ENCODE peak calls at places on chromosomes 13 and 19, in nine cellular contexts. X is heart left ventricle, C is fibroblast of lung, G is left lung, N is tibial nerve, H is esophagus squamous epithelium, Q is WERI-Rb-1, F is ascending aorta, O is thoracic aorta. P is an unnamed sample. For H3K27me3, the result is how much of the 10 kb centered on the place peaks cover.

GRCh38 chr13:94143624-94144350 is 335.7 kb downstream of the DCT start:
- DNase-seq in X (no peak), C (no peak), G (no peak), N (no peak), H (no peak), Q (no peak), F (no peak), O (no peak), P (no peak)

GRCh38 chr13:28349901-28350654 is 144.8 kb downstream of the FLT1 start:
- DNase-seq in X (no peak), C (no peak), G (no peak), N (no peak), H (no peak), Q (no peak), F (no peak), O (no peak), P (no peak)

GRCh38 chr19:38888876-38889275 is 10.5 kb downstream of the SIRT2 start:
- DNase-seq in X (no peak), C (no peak), G (no peak), N (no peak), H (no peak), Q (no peak), F (no peak), O (no peak), P (no peak)

GRCh38 chr13:51618626-51619025 is 34.4 kb downstream of the WDFY2 start:
- DNase-seq in X (no peak), C (no peak), G (no peak), N (no peak), H (no peak), Q (no peak), F (no peak), O (no peak), P (no peak)

GRCh38 chr19:55383279-55383788 is 758 bp downstream of the TMEM238 start:
- DNase-seq in X (no peak), C (no peak), G (no peak), N (no peak), H (no peak), Q (peak), F (no peak), O (no peak), P (no peak)

GRCh38 chr13:49627831-49628652 is at the start of gene ARL11:
- DNase-seq in X (peak), C (no peak), G (peak), N (peak), H (peak), Q (no peak), F (peak), O (no peak), P (peak)

GRCh38 chr13:82627183-82627582 is 1255.1 kb downstream of the SLITRK1 start:
- DNase-seq in X (no peak), C (peak), G (no peak), N (no peak), H (no peak), Q (no peak), F (no peak), O (no peak), P (no peak)

GRCh38 chr13:99731747-99732146 is 230.5 kb downstream of the TM9SF2 start:
- DNase-seq in X (no peak), C (no peak), G (no peak), N (no peak), H (no peak), Q (no peak), F (no peak), O (no peak), P (no peak)

GRCh38 chr19:38024991-38025716 is 118.1 kb downstream of the SIPA1L3 start:
- DNase-seq in X (no peak), C (no peak), G (no peak), N (no peak), H (no peak), Q (no peak), F (no peak), O (no peak), P (no peak)

GRCh38 chr13:109331898-109332297 is 454.5 kb downstream of the IRS2 start:
- DNase-seq in X (no peak), C (peak), G (no peak), N (no peak), H (no peak), Q (no peak), F (no peak), O (no peak), P (no peak)

GRCh38 chr13:34159946-34160345 is 342.0 kb downstream of the RFC3 start:
- DNase-seq in X (no peak), C (no peak), G (no peak), N (no peak), H (no peak), Q (no peak), F (no peak), O (no peak), P (no peak)

GRCh38 chr19:49071860-49072547 is 495 bp downstream of the KCNA7 start:
- DNase-seq in X (no peak), C (no peak), G (no peak), N (no peak), H (no peak), Q (peak), F (no peak), O (no peak), P (no peak)

GRCh38 chr13:111090169-111090568 is 24.9 kb upstream of the ARHGEF7 start:
- DNase-seq in X (no peak), C (no peak), G (no peak), N (no peak), H (no peak), Q (no peak), F (no peak), O (no peak), P (no peak)

GRCh38 chr19:1516395-1516753 is 3.6 kb upstream of the ADAMTSL5 start:
- DNase-seq in X (no peak), C (no peak), G (no peak), N (no peak), H (no peak), Q (no peak), F (no peak), O (no peak), P (no peak)

GRCh38 chr19:54430306-54431254 is 15.3 kb downstream of the TTYH1 start:
- DNase-seq in X (peak), C (no peak), G (no peak), N (no peak), H (no peak), Q (peak), F (no peak), O (no peak), P (no peak)

GRCh38 chr19:7618366-7618765 is 11.0 kb downstream of the XAB2 start:
- DNase-seq in X (no peak), C (no peak), G (no peak), N (no peak), H (no peak), Q (peak), F (no peak), O (no peak), P (no peak)

GRCh38 chr19:13077233-13077632 is 25.4 kb downstream of the LYL1 start:
- DNase-seq in X (no peak), C (no peak), G (no peak), N (no peak), H (no peak), Q (no peak), F (no peak), O (no peak), P (no peak)

GRCh38 chr13:108494991-108495661 is 134.3 kb upstream of the MYO16 start:
- DNase-seq in X (no peak), C (no peak), G (no peak), N (no peak), H (no peak), Q (no peak), F (no peak), O (no peak), P (no peak)

GRCh38 chr19:20124879-20125278 is 42.1 kb upstream of the ZNF486 start:
- DNase-seq in X (no peak), C (no peak), G (no peak), N (no peak), H (no peak), Q (no peak), F (no peak), O (no peak), P (no peak)
- TF ChIP-seq CTCF in X (no peak), C (no peak), G (no peak), N (no peak), H (no peak), Q (no peak), F (no peak), O (no peak), P (no peak)

DNA sequence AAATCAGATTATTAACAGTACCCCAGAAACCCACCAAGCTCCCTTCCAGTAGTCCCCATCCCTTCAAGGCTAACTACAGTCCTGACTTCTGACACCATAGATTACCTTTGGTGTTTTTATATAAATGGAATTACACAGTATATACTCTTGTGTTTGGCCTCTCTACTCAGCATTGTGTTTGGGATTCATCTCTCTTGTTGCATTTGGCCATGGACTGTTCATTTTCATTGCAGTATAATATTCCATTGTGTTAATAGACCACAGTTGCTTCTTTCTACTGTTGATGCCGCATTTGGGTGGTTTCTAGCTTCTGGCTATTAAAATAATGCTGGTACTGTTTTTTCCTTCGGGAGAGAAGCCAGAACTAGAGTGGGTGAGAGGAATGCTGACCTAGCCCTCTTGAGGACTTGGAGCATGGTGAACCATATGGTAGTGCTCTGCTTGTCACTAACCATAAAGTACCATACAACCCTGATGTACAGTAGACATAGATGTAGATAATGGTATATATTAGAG is 18.9 kb upstream of the GARRE1 start:
- DNase-seq in X (no peak), C (no peak), G (no peak), N (no peak), H (no peak), Q (no peak), F (no peak), O (no peak), P (no peak)
- H3K27ac ChIP-seq in X (no peak), C (no peak), G (no peak), N (no peak), H (no peak), Q (no peak), F (no peak), O (no peak), P (no peak)

DNA sequence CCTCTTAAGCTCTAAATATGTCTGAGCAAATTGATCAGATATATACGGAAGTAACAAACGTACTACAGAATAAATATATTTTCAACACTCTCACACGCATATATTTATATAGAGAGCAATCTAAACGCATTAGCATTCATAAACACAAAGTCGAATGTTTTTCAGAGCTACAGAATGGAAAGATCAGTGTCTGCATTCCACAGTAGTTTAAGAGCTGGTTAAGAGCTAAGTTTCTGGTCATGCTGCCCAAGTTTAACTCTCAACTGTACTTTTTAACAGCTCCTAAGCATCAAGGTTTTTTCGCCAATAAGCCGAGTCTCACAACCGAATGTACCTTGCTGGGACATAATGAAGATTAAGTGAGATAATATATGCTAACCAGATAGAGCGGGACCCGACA is 36.7 kb upstream of the RAP2A start:
- DNase-seq in X (no peak), C (no peak), G (no peak), N (no peak), H (no peak), Q (no peak), F (no peak), O (no peak), P (no peak)
- H3K27me3 ChIP-seq in X (under half), C (under half), G (under half), N (under half), H (under half), Q (under half), F (under half), O (under half), P (under half)

DNA sequence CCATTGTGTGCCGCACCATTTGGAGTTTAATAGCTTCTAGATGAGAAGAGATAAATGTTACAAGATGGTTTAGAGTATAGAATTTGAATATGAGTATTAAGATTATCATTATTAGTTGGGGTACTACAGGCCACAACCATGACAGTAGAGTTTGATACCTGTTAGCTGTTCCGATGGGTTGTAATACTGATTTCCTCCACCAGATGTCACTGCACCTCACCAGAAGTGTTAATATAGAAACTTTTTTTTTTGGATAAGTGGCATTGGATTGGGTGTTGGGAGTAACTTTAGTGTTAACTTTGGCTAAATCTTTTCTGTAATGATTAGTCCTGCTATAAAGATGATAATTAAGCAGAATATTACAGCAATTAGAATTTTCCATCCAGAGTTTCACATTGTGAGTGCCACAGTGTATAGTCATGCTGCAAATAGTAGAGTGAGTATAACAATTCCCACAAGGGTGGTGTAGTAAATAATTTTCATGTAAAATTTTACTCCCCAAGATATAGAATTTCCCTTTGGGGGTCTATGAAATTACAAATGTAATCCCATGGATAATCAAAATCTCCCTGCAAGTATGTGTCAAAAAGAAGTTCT is 56.3 kb downstream of the PSG3 start:
- DNase-seq in X (no peak), C (peak), G (no peak), N (no peak), H (no peak), Q (no peak), F (no peak), O (no peak), P (no peak)
- TF ChIP-seq CTCF in X (peak), C (peak), G (peak), N (no peak), H (peak), Q (peak), F (peak), O (peak), P (peak)